ENCODE peak calls at places on chromosomes 12 and 14, in five cellular contexts. A, S, P, D and L are unnamed samples.

GRCh38 chr14:86673523-86673969 is 1143.6 kb downstream of the FLRT2 start:
- DNase-seq in A (peak), D (peak), P (no peak), S (peak), L (no peak)

GRCh38 chr12:84502180-84502857 is 410.3 kb downstream of the SLC6A15 start:
- DNase-seq in P (no peak), A (peak), D (peak), S (no peak), L (no peak)

GRCh38 chr12:103313894-103314293 is 181.9 kb downstream of the C12orf42 start:
- DNase-seq in A (peak), D (peak), P (no peak), S (no peak), L (no peak)

GRCh38 chr12:93080994-93081809 is 152.1 kb upstream of the EEA1 start:
- DNase-seq in P (no peak), S (no peak), A (no peak), D (peak), L (no peak)

GRCh38 chr12:17456486-17456885 is 633.5 kb downstream of the RERGL start:
- DNase-seq in D (no peak), S (no peak), P (no peak), A (no peak), L (no peak)

GRCh38 chr12:62468394-62468793 is 1.8 kb downstream of the MON2 start:
- DNase-seq in S (no peak), D (no peak), A (no peak), P (no peak), L (no peak)

GRCh38 chr12:26317942-26318565 is 122.7 kb downstream of the SSPN start:
- DNase-seq in D (peak), A (peak), P (no peak), S (no peak), L (no peak)

GRCh38 chr12:57242329-57242690 is 8.7 kb downstream of the STAC3 start:
- DNase-seq in P (peak), A (no peak), S (peak), D (no peak), L (no peak)

GRCh38 chr12:26255893-26256645 is 60.7 kb downstream of the SSPN start:
- DNase-seq in A (no peak), S (no peak), D (no peak), P (no peak), L (no peak)

GRCh38 chr12:90239740-90240260 is 531.2 kb upstream of the ATP2B1 start:
- DNase-seq in D (no peak), P (no peak), A (no peak), S (no peak), L (no peak)

GRCh38 chr12:123233505-123234299 is 466 bp downstream of the MTRFR start:
- DNase-seq in D (no peak), A (peak), S (no peak), P (no peak), L (no peak)

GRCh38 chr14:35218963-35219362 is 73.2 kb upstream of the PSMA6 start:
- DNase-seq in S (no peak), P (no peak), D (no peak), A (no peak), L (no peak)
- H3K4me3 ChIP-seq in S (no peak), P (no peak), D (no peak), A (no peak), L (no peak)

GRCh38 chr12:125187148-125187733 is 122.0 kb downstream of the AACS start:
- DNase-seq in D (no peak), A (peak), P (no peak), S (no peak), L (no peak)

GRCh38 chr12:125185740-125186470 is 120.7 kb downstream of the AACS start:
- DNase-seq in P (peak), A (peak), D (peak), S (peak), L (no peak)

GRCh38 chr12:125185311-125185739 is 120.1 kb downstream of the AACS start:
- DNase-seq in S (no peak), A (no peak), D (no peak), P (no peak), L (no peak)

GRCh38 chr12:125187780-125188741 is 122.8 kb downstream of the AACS start:
- DNase-seq in P (no peak), A (no peak), D (no peak), S (no peak), L (no peak)

DNA sequence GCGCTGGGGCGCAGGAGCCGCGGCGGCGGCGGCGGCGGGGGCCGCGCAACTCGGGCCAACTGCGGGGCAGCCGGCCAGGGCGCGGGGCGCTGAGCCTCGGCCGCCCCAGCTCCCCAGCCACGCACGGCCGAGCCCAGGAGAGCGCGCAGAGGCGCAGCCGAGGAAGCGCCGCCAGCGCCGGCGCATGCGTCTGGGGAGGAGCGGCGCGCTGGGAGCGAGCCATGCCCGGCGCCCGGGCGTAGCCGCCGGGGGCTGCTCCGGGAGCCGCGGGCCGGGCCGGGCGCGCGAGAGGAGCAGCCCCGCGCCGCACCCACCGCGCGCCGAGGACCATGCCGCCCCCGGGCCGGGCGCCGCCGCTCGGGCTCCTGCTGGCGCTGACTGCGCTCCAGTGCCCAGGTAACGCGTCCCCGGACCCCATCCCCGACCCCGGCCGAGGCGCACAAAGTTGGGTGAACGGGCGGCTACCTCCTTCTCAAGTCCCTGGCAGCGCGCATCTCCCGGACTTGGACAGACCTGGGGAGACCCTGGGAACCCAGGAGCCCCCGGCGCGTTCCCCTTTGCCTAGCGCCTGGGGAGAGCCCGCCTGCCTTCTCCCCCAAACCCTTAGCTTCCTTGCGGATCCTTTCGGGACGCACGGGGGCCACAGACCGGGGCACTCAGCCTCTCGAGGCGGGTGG is 121.4 kb downstream of the AACS start:
- DNase-seq in S (no peak), D (peak), P (no peak), A (peak), L (no peak)
- H3K4me3 ChIP-seq in S (peak), D (no peak), P (peak), A (peak), L (no peak)

DNA sequence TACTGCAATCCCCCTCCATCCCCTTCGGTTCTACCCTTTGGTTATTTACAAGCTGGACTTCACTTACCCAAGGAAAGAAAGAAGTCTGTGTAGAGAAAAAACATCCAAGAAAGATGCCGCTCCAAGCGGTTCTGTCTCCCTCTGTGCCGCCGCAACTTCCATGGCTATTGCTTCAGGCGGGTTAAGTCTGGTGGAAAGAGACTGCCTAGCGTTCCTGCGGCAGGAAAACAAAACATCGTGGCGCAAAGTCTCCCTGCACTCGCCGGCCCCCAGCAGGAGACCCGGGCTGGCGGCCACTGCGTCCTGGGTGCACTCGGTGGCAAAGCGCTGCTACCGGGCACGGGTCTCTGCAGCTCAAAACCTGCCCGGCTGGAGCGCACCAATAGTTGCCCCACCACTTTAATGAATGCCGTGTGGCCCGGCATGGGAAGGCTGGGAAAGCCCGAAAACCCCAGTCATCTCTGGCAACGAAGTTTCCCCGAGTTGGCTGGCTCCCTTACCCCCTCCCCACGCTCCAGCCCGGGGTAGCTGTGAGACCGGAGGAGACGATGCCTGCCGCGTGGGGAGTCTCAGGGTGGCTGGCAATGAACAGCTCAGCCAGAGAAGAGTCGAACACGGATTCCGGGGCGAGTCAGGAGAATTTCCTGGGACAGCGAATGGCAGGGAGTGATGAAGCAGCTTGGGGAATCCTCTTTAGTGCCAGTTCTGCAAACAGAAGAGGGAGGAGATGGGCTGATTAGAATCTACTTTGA is 3.5 kb upstream of the KCNK10 start:
- DNase-seq in S (no peak), A (no peak), D (no peak), P (no peak), L (no peak)
- H3K4me3 ChIP-seq in S (no peak), A (no peak), D (no peak), P (no peak), L (no peak)

GRCh38 chr12:47854531-47854930 is 34.8 kb upstream of the HDAC7 start:
- DNase-seq in D (no peak), P (no peak), S (no peak), A (no peak), L (no peak)
- H3K4me3 ChIP-seq in D (no peak), P (no peak), S (no peak), A (no peak), L (no peak)

DNA sequence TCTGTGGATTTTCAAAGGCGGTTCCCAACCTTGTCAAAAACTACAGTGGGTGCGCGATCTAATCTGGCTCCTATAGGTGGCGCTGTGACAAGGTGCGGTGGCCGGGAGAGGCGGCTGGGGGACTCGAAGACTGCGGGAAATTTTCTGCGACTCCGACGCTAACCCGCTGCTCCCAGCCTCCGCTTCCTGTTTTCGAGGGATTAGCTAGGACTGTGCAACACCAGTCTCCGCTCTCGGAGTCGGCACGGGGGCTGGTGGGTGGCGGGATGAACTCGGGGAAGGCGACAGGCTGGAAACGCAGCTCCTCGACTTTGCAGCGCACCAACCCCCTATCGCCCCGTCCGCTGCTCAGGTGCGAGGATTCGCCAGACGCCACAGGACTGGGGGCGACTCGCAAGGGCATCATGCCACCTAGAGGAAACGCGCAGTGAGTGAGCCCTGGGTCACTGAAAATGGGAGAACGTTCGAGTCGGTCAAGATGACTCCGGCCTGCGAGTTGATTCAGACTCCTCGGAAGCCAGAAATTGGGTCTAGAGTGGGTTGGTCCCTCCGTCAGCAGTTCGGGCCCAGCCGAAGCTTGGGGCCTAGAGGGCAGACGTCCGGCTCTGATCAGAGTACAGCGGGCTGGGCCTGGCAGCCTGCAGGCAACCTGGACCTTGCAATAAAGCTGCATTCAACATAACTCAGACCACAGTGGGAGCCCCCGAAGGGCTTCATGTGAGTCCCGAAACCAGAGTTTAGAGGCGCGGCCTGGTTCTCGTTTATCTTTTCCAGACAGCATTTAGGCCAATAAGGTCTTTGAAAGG is 5.5 kb upstream of the PAX9 start:
- DNase-seq in S (no peak), D (no peak), A (peak), P (no peak), L (no peak)
- H3K4me3 ChIP-seq in S (no peak), D (no peak), A (peak), P (peak), L (no peak)

GRCh38 chr12:82470906-82471512 is 112.7 kb downstream of the METTL25 start:
- DNase-seq in D (no peak), S (no peak), P (no peak), A (no peak), L (no peak)

GRCh38 chr12:82473111-82473754 is 114.9 kb downstream of the METTL25 start:
- DNase-seq in P (no peak), A (no peak), S (no peak), D (no peak), L (no peak)

GRCh38 chr12:82474181-82474797 is 116.0 kb downstream of the METTL25 start:
- DNase-seq in S (no peak), P (no peak), D (no peak), A (no peak), L (no peak)

GRCh38 chr12:82475211-82475610 is 116.9 kb downstream of the METTL25 start:
- DNase-seq in D (no peak), S (no peak), P (no peak), A (no peak), L (no peak)

GRCh38 chr12:82474798-82475184 is 116.5 kb downstream of the METTL25 start:
- DNase-seq in D (peak), A (peak), S (no peak), P (no peak), L (no peak)
- H3K4me3 ChIP-seq in D (no peak), A (no peak), S (no peak), P (no peak), L (no peak)